ENCODE peak calls at places on chromosomes 12 and 14, in six cellular contexts. D is lower lobe of right lung, Q is mucosa of descending colon, P is heart left ventricle, W is right cardiac atrium, S is lung. H is an unnamed sample.

GRCh38 chr14:95667251-95667693 is 19.0 kb upstream of the TCL1B start:
- DNase-seq in P (no peak), W (no peak), Q (no peak), D (no peak), S (no peak), H (no peak)

GRCh38 chr14:93797536-93797935 is 9.3 kb upstream of the PRIMA1 start:
- DNase-seq in S (no peak), Q (no peak), D (no peak), P (no peak), W (no peak), H (no peak)

GRCh38 chr14:94145902-94146527 is 16.6 kb upstream of the IFI27L2 start:
- DNase-seq in D (no peak), Q (no peak), S (no peak), P (no peak), W (no peak), H (no peak)

GRCh38 chr14:59359451-59360124 is 105.6 kb downstream of the GPR135 start:
- DNase-seq in W (no peak), P (no peak), D (no peak), Q (no peak), S (no peak), H (no peak)

GRCh38 chr14:43898709-43899108 is 608.4 kb downstream of the FSCB start:
- DNase-seq in P (no peak), D (no peak), W (no peak), S (no peak), Q (no peak), H (no peak)

GRCh38 chr12:28033538-28033915 is 61.0 kb upstream of the PTHLH start:
- DNase-seq in S (no peak), P (no peak), W (no peak), Q (no peak), D (no peak), H (no peak)

GRCh38 chr14:103231376-103232019 is 102.5 kb upstream of the EIF5 start:
- DNase-seq in W (no peak), D (no peak), S (no peak), P (no peak), Q (no peak), H (no peak)

GRCh38 chr14:55277972-55278740 is 6.9 kb downstream of the FBXO34 start:
- DNase-seq in W (no peak), Q (no peak), P (no peak), D (no peak), S (no peak), H (peak; percentile 8)

GRCh38 chr12:79737875-79738718 is 47.3 kb upstream of the PAWR start:
- DNase-seq in P (no peak), Q (no peak), W (no peak), D (no peak), S (no peak), H (peak; percentile 8)

GRCh38 chr14:80164991-80165390 is 46.3 kb downstream of the DIO2 start:
- DNase-seq in S (no peak), P (no peak), Q (no peak), W (no peak), D (no peak), H (no peak)

GRCh38 chr14:76773188-76773885 is 12.1 kb downstream of the VASH1 start:
- DNase-seq in Q (no peak), W (peak; percentile 91), P (peak; percentile 79), S (peak; percentile 59), D (peak; percentile 81), H (peak; percentile 47)

DNA sequence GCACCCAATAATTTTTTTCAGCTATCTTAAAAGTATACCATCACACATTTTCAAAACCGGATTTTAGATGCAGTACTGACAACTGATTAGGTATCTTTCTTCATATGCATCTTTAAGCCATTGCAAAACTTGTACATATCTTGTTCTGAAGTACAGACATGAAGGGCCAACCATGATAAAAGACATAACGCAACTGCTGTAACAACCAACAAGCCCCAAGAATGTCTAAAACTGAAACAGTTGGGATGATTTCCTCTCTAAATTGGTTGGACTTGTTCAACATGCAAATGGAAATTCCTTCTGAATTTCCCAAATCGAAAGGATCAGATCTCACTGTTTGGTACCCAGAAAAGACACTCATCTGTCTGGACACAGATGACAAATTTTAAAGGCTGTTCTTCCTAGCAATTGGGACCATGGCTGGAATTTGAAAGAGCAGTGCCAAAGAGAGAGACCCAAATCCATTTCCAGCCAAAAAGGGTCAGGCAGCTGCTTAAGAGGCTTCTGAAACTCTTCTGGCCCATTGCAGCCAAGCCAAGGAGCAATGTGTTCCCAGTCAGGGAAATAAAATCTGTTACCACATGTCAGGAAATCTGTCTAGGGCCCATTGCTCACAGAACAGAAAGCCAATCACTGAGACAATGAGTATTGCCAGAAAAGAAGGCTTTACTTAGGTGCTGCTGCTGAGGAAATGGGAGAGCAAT is 1122.4 kb upstream of the USP15 start:
- DNase-seq in W (no peak), P (no peak), Q (no peak), D (no peak), S (no peak), H (no peak)
- H3K9me3 ChIP-seq in W (no peaks in the 10 kb centered on the region), P (no peaks in the 10 kb centered on the region), Q (peaks cover 33% of the 10 kb centered on the region), D (no peaks in the 10 kb centered on the region), S (peaks cover 8% of the 10 kb centered on the region), H (no peaks in the 10 kb centered on the region)

GRCh38 chr14:100332797-100333196 is 9.7 kb downstream of the SLC25A47 start:
- DNase-seq in D (peak; percentile 41), Q (no peak), W (no peak), S (no peak), P (no peak), H (no peak)

GRCh38 chr14:100333867-100334266 is 10.7 kb downstream of the SLC25A47 start:
- DNase-seq in P (no peak), S (no peak), Q (no peak), D (no peak), W (no peak), H (no peak)

GRCh38 chr14:100334904-100335303 is 11.8 kb downstream of the SLC25A47 start:
- DNase-seq in S (no peak), Q (no peak), D (peak; percentile 33), W (no peak), P (no peak), H (no peak)

GRCh38 chr14:100330396-100330931 is 7.3 kb downstream of the SLC25A47 start:
- DNase-seq in Q (no peak), S (no peak), P (no peak), W (no peak), D (no peak), H (no peak)

DNA sequence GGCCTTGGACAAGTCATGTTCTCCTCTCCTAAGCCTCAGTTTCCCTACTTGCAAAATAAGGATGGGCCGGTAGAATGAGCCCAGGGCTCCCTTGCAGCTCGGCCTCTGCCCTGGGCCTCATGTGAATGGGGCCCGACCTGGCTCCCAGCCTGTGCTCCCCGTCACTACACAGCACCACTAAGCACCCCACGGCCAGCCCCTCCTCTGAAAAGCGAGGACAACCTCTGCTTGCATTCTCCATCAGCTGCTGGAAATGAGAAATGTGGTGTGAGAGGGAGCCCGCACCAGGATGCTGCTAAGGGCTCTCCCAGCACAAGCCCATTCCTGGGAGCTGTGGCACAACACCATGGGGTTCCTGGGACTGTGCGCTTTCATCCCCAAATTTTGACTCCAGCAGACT is 10.2 kb downstream of the SLC25A47 start:
- DNase-seq in D (peak; percentile 30), S (no peak), Q (no peak), P (no peak), W (no peak), H (no peak)
- H3K9me3 ChIP-seq in D (no peaks in the 10 kb centered on the region), S (no peaks in the 10 kb centered on the region), Q (no peaks in the 10 kb centered on the region), P (no peaks in the 10 kb centered on the region), W (no peaks in the 10 kb centered on the region), H (no peaks in the 10 kb centered on the region)

DNA sequence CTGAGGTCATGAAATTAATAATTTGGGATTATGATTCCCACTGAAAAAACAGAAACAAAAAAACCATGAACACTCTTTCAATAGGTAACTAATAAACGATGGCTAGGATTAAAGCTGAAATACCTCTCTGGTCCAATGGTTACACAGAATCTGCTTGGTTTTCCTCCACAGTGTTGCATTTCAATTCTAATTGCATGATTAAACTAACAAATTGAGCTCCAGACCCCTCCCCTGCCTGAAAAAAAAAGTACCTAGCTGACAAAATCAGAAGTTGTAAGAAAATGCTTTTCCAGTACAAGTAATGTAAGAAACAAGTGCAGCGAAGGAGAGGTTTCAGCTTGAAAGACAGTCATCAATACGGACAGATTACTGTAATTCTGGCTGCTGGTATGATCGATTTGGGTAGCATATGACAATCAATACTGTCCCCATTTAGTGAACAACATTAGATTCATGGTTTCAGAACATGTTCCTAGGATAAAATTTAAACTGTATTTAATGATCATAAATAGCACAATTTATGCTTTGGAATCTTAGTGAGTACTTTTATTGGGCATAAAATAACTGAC is 32.0 kb downstream of the INSM2 start:
- DNase-seq in D (no peak), S (no peak), P (no peak), W (no peak), Q (no peak), H (no peak)
- H3K9me3 ChIP-seq in D (no peaks in the 10 kb centered on the region), S (no peaks in the 10 kb centered on the region), P (no peaks in the 10 kb centered on the region), W (no peaks in the 10 kb centered on the region), Q (no peaks in the 10 kb centered on the region), H (no peaks in the 10 kb centered on the region)

GRCh38 chr12:52126605-52127578 is 47.4 kb downstream of the SMIM41 start:
- DNase-seq in W (peak; percentile 84), D (no peak), S (no peak), Q (no peak), P (peak; percentile 62), H (no peak)
- H3K9me3 ChIP-seq in W (no peaks in the 10 kb centered on the region), D (no peaks in the 10 kb centered on the region), S (no peaks in the 10 kb centered on the region), Q (no peaks in the 10 kb centered on the region), P (no peaks in the 10 kb centered on the region), H (no peaks in the 10 kb centered on the region)

DNA sequence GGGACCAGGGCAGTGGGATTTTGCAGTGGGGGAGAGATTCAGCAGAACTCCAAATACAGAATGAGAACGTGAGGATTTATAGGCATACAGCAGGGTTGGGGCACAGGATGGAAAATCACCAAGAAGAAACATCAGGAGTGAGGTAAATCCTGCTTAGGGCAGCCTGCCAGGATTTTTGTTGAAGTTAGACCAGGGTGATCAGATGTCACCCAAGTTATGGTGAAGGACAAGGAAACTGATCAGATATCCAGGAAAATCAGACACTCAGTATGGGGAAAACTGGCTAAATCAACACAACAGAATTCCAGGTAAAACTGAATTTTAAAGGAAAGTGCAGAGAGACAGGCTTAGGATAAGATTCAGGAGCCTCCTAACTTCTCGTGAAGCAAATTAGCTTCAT is 682.4 kb downstream of the TMEM121 start:
- DNase-seq in D (no peak), W (no peak), Q (no peak), P (no peak), S (no peak), H (no peak)
- H3K9me3 ChIP-seq in D (no peaks in the 10 kb centered on the region), W (no peaks in the 10 kb centered on the region), Q (no peaks in the 10 kb centered on the region), P (no peaks in the 10 kb centered on the region), S (no peaks in the 10 kb centered on the region), H (no peaks in the 10 kb centered on the region)

DNA sequence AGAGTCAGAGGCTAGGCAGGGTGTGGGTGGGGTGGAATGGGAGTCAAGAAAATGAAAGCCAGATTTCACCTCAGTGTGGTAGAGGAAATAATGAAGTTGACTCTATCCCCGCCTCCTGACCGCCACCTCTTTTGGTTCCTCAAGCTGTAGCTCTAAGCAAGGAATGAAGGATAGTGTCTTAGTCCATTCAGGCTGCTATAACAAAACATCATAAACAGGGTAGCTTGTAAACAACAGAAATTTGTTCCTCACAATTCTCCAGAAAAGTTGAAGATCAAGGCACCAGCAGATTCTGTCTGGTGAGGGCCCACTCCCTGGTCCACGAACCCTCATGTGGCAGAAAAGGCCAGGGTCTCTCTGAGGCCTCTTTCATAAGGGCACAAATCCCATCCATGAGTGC is 109.1 kb upstream of the AMN1 start:
- DNase-seq in D (no peak), Q (no peak), P (no peak), W (no peak), S (no peak), H (no peak)
- H3K9me3 ChIP-seq in D (no peaks in the 10 kb centered on the region), Q (no peaks in the 10 kb centered on the region), P (peaks cover 6% of the 10 kb centered on the region), W (no peaks in the 10 kb centered on the region), S (no peaks in the 10 kb centered on the region), H (no peaks in the 10 kb centered on the region)

GRCh38 chr12:34407813-34408212 is 385.5 kb downstream of the ALG10 start:
- DNase-seq in S (no peak), W (no peak), D (no peak), Q (no peak), P (no peak), H (no peak)
- H3K9me3 ChIP-seq in S (peaks cover 19% of the 10 kb centered on the region), W (no peaks in the 10 kb centered on the region), D (peaks cover 66% of the 10 kb centered on the region), Q (peaks cover 100% of the 10 kb centered on the region), P (peaks cover 83% of the 10 kb centered on the region), H (peaks cover 62% of the 10 kb centered on the region)

H was measured in naive thymus-derived CD4-positive, alpha-beta T cell.